ENCODE peak calls at places on chromosomes 2 and 18, in ten cellular contexts. Z is mesothelial cell of epicardium, T is left ventricle myocardium inferior, E is NCI-H748 treated with DMSO at 0.1 percent for 48 hours, L is fibroblast of mammary gland, X is A549, K is activated T-helper 1 cell treated with Interleukin-2 at 50 U/mL for 16 hours, W is fibroblast of the conjunctiva, B is H54, S is SJSA1. I is an unnamed sample.

GRCh38 chr2:27747827-27748352 is 23.6 kb upstream of the MRPL33 start:
- DNase-seq in Z (no peak), W (no peak), X (no peak), T (no peak), L (no peak), K (no peak), B (no peak), S (no peak), E (no peak), I (no peak)

GRCh38 chr2:98234763-98235162 is 111.5 kb upstream of the CNGA3 start:
- DNase-seq in B (no peak), X (no peak), E (no peak), Z (no peak), W (no peak), K (no peak), T (no peak), S (no peak), L (no peak), I (no peak)

GRCh38 chr2:180873219-180873618 is 107.2 kb upstream of the UBE2E3 start:
- DNase-seq in S (no peak), T (no peak), X (peak; percentile 12), L (no peak), K (no peak), Z (no peak), E (no peak), B (no peak), W (no peak), I (no peak)

GRCh38 chr18:21629089-21629832 is 17.1 kb downstream of the SNRPD1 start:
- DNase-seq in L (no peak), K (no peak), S (no peak), T (no peak), X (no peak), B (no peak), E (no peak), Z (no peak), W (no peak), I (no peak)

GRCh38 chr18:51879329-51879728 is 460.7 kb upstream of the DCC start:
- DNase-seq in L (no peak), X (no peak), Z (no peak), W (no peak), K (no peak), E (no peak), B (no peak), T (no peak), S (no peak), I (no peak)

GRCh38 chr2:47264686-47265085 is 109.6 kb upstream of the STPG4 start:
- DNase-seq in L (no peak), E (no peak), Z (no peak), B (no peak), X (no peak), T (no peak), S (no peak), W (no peak), K (no peak), I (no peak)

GRCh38 chr18:38695559-38696270 is 1130.1 kb upstream of the CELF4 start:
- DNase-seq in B (no peak), T (no peak), E (no peak), X (no peak), W (no peak), L (peak; percentile 7), S (no peak), Z (no peak), K (no peak), I (no peak)

GRCh38 chr18:5582054-5582453 is 38.3 kb upstream of the EPB41L3 start:
- DNase-seq in T (no peak), S (no peak), L (peak; percentile 61), W (no peak), K (no peak), B (no peak), Z (peak; percentile 40), X (no peak), E (no peak), I (peak; percentile 27)

GRCh38 chr2:85917887-85918795 is 29.4 kb upstream of the ST3GAL5 start:
- DNase-seq in T (no peak), E (no peak), Z (no peak), K (no peak), S (no peak), W (no peak), X (peak; percentile 42), B (no peak), L (no peak), I (no peak)

GRCh38 chr2:126963390-126963789 is 64.7 kb downstream of the TEX51 start:
- DNase-seq in S (no peak), X (no peak), B (no peak), K (no peak), E (no peak), W (no peak), T (no peak), Z (no peak), L (no peak), I (no peak)

GRCh38 chr18:58970943-58971799 is 106.5 kb downstream of the ZNF532 start:
- DNase-seq in E (no peak), T (no peak), K (no peak), W (no peak), B (no peak), S (no peak), L (no peak), X (no peak), Z (no peak), I (no peak)

GRCh38 chr18:78656346-78656925 is 323.2 kb upstream of the SALL3 start:
- DNase-seq in E (no peak), X (no peak), K (no peak), S (no peak), B (no peak), W (no peak), L (no peak), T (no peak), Z (no peak), I (no peak)

GRCh38 chr2:109209412-109209811 is 80.4 kb downstream of the SH3RF3 start:
- DNase-seq in T (no peak), W (no peak), L (peak; percentile 82), X (peak; percentile 13), Z (no peak), E (no peak), K (no peak), B (peak; percentile 67), S (no peak), I (no peak)